ENCODE peak calls at places on chromosomes 2 and 18, in nine cellular contexts. Q is body of pancreas, C is A549, X is PC-9, R is cardiac muscle cell, I is neuronal stem cell, A is HepG2, U is mucosa of descending colon, F is GM23338. W is an unnamed sample. For H3K4me1, the result is how much of the 10 kb centered on the place peaks cover.

GRCh38 chr18:56516769-56517168 is 121.6 kb downstream of the TXNL1 start:
- DNase-seq in C (no peak), A (no peak), R (no peak), I (no peak), X (no peak), F (no peak), U (no peak), Q (no peak), W (no peak)

GRCh38 chr2:53490659-53491058 is 276.9 kb upstream of the CHAC2 start:
- DNase-seq in Q (peak), F (no peak), C (no peak), A (no peak), I (no peak), R (no peak), U (no peak), X (no peak), W (no peak)

GRCh38 chr18:46226461-46226860 is 122.3 kb downstream of the HAUS1 start:
- DNase-seq in A (no peak), I (no peak), F (no peak), U (no peak), C (no peak), R (no peak), Q (no peak), X (no peak), W (no peak)

GRCh38 chr2:214019229-214019972 is 391.5 kb upstream of the VWC2L start:
- DNase-seq in U (no peak), X (peak), I (no peak), F (no peak), A (no peak), R (peak), Q (no peak), C (peak), W (no peak)

GRCh38 chr18:23099621-23100020 is 35.7 kb upstream of the CABLES1 start:
- DNase-seq in U (peak), Q (no peak), F (no peak), X (peak), R (no peak), A (peak), C (peak), I (no peak), W (peak)

GRCh38 chr2:80670763-80671162 is 366.2 kb upstream of the LRRTM1 start:
- DNase-seq in U (no peak), C (no peak), R (no peak), I (no peak), X (no peak), A (no peak), F (peak), Q (no peak), W (no peak)

GRCh38 chr18:32276896-32277295 is 87.1 kb downstream of the MEP1B start:
- DNase-seq in X (no peak), C (no peak), I (no peak), A (no peak), U (no peak), R (no peak), F (no peak), Q (no peak), W (no peak)

GRCh38 chr2:120442923-120443571 is 97.1 kb downstream of the INHBB start:
- DNase-seq in Q (peak), F (peak), X (peak), A (no peak), C (no peak), I (peak), U (peak), R (peak), W (peak)

GRCh38 chr2:135257383-135258090 is 205.4 kb downstream of the RAB3GAP1 start:
- DNase-seq in F (no peak), X (no peak), A (no peak), I (no peak), C (no peak), Q (no peak), U (no peak), R (no peak), W (no peak)

GRCh38 chr2:149598014-149598395 is 10.4 kb upstream of the MMADHC start:
- DNase-seq in F (no peak), Q (no peak), X (no peak), U (no peak), R (no peak), A (no peak), C (no peak), I (no peak), W (no peak)

GRCh38 chr2:230671117-230671516 is 41.5 kb upstream of the CAB39 start:
- DNase-seq in Q (no peak), C (no peak), R (no peak), F (no peak), I (no peak), A (no peak), X (no peak), U (no peak), W (no peak)

GRCh38 chr2:45616663-45617411 is 5.8 kb upstream of the SRBD1 start:
- DNase-seq in R (no peak), Q (no peak), C (no peak), F (no peak), A (no peak), X (no peak), I (no peak), U (no peak), W (no peak)

GRCh38 chr2:178882666-178883440 is 75.6 kb upstream of the TTN start:
- DNase-seq in C (no peak), A (no peak), X (no peak), Q (peak), I (no peak), R (no peak), F (no peak), U (no peak), W (no peak)

GRCh38 chr2:23562143-23562542 is 177.2 kb downstream of the KLHL29 start:
- DNase-seq in X (no peak), C (no peak), Q (no peak), R (no peak), A (no peak), F (no peak), U (no peak), I (no peak), W (no peak)

GRCh38 chr2:43387092-43388062 is 161.0 kb upstream of the ZFP36L2 start:
- DNase-seq in A (no peak), Q (no peak), U (peak), I (no peak), F (no peak), R (no peak), X (no peak), C (no peak), W (no peak)

GRCh38 chr2:236940497-236940896 is 145.2 kb upstream of the COPS8 start:
- DNase-seq in X (no peak), A (no peak), F (no peak), C (no peak), Q (no peak), U (no peak), R (no peak), I (no peak), W (no peak)

GRCh38 chr2:162474006-162474405 is 130.1 kb downstream of the GCA start:
- DNase-seq in R (no peak), Q (no peak), I (no peak), A (no peak), F (no peak), X (no peak), C (no peak), U (no peak), W (no peak)

GRCh38 chr2:188523901-188524300 is 232.2 kb downstream of the GULP1 start:
- DNase-seq in I (no peak), R (no peak), X (no peak), C (no peak), U (no peak), F (no peak), Q (no peak), A (no peak), W (no peak)

GRCh38 chr2:234308814-234309195 is 188.1 kb downstream of the ARL4C start:
- DNase-seq in U (peak), Q (no peak), I (no peak), A (no peak), R (no peak), X (peak), F (no peak), C (peak), W (peak)

GRCh38 chr2:162916286-162916801 is 77.8 kb upstream of the KCNH7 start:
- DNase-seq in Q (no peak), R (no peak), C (no peak), I (no peak), U (no peak), X (no peak), A (no peak), F (no peak), W (no peak)

GRCh38 chr2:97695744-97696143 is 17.6 kb upstream of the ZAP70 start:
- DNase-seq in A (no peak), Q (no peak), C (no peak), F (no peak), X (no peak), R (no peak), U (no peak), I (no peak), W (no peak)

GRCh38 chr2:187233811-187234210 is 214.2 kb downstream of the CALCRL start:
- DNase-seq in F (no peak), C (no peak), A (no peak), I (no peak), X (no peak), U (no peak), R (no peak), Q (no peak), W (no peak)

GRCh38 chr18:2981212-2981728 is 31.7 kb downstream of the LPIN2 start:
- DNase-seq in R (no peak), I (no peak), X (no peak), F (no peak), U (no peak), A (no peak), Q (no peak), C (peak), W (peak)

GRCh38 chr2:1640301-1641135 is 103.8 kb downstream of the PXDN start:
- DNase-seq in C (no peak), F (no peak), R (no peak), A (no peak), X (no peak), Q (no peak), U (peak), I (no peak), W (no peak)

GRCh38 chr18:9831046-9831722 is 54.6 kb upstream of the TXNDC2 start:
- DNase-seq in U (no peak), A (no peak), Q (no peak), C (no peak), R (no peak), I (no peak), X (no peak), F (no peak), W (peak)

GRCh38 chr2:24883946-24884345 is 36.1 kb downstream of the ADCY3 start:
- DNase-seq in C (no peak), Q (peak), U (no peak), F (no peak), A (no peak), X (no peak), R (no peak), I (no peak), W (no peak)

GRCh38 chr18:34649072-34649471 is 61.0 kb upstream of the DTNA start:
- DNase-seq in X (no peak), F (no peak), Q (no peak), A (no peak), R (no peak), I (no peak), C (no peak), U (no peak), W (no peak)

GRCh38 chr2:68340631-68341329 is 21.0 kb upstream of the CNRIP1 start:
- DNase-seq in R (no peak), I (no peak), X (no peak), A (no peak), F (no peak), C (no peak), U (no peak), Q (no peak), W (no peak)

GRCh38 chr2:186460465-186460864 is 25.6 kb upstream of the ZC3H15 start:
- DNase-seq in Q (no peak), F (peak), X (no peak), U (peak), C (no peak), A (peak), R (peak), I (no peak), W (peak)

GRCh38 chr18:11999431-11999830 is 18.1 kb downstream of the IMPA2 start:
- DNase-seq in F (no peak), A (no peak), R (no peak), C (no peak), U (peak), I (no peak), X (no peak), Q (no peak), W (no peak)

GRCh38 chr2:120346667-120347358 is 877 bp downstream of the INHBB start:
- DNase-seq in R (peak), U (no peak), Q (no peak), F (peak), X (peak), C (no peak), A (no peak), I (no peak), W (no peak)

GRCh38 chr2:172556284-172557033 is 569 bp downstream of the PDK1 start:
- DNase-seq in I (peak), U (peak), X (peak), A (peak), C (peak), F (peak), R (peak), Q (peak), W (peak)

GRCh38 chr2:134665729-134666506 is 52.9 kb downstream of the TMEM163 start:
- DNase-seq in X (no peak), F (no peak), I (no peak), A (no peak), Q (no peak), R (no peak), U (no peak), C (no peak), W (no peak)

GRCh38 chr18:58580078-58580477 is 48.8 kb downstream of the ALPK2 start:
- DNase-seq in C (peak), X (no peak), A (no peak), F (no peak), U (no peak), I (no peak), Q (no peak), R (no peak), W (no peak)
- H3K4me3 ChIP-seq in C (peak), X (no peak), A (no peak), F (no peak), U (no peak), I (peak), Q (no peak), R (no peak), W (no peak)

GRCh38 chr2:225993430-225993829 is 593.9 kb downstream of the NYAP2 start:
- DNase-seq in C (no peak), I (no peak), X (no peak), R (no peak), F (no peak), Q (no peak), U (no peak), A (no peak), W (no peak)

GRCh38 chr2:225994748-225995405 is 595.4 kb downstream of the NYAP2 start:
- DNase-seq in I (no peak), U (no peak), R (no peak), X (no peak), C (no peak), F (no peak), Q (no peak), A (no peak), W (no peak)

GRCh38 chr2:225989809-225990208 is 590.3 kb downstream of the NYAP2 start:
- DNase-seq in Q (no peak), R (no peak), F (no peak), U (no peak), A (no peak), C (no peak), I (no peak), X (no peak), W (no peak)
- H3K4me1 ChIP-seq in Q (under half), R (under half), F (under half), U (under half), A (under half), C (under half), I (under half), X (under half), W (under half)

GRCh38 chr2:10374362-10374943 is 71.7 kb downstream of the HPCAL1 start:
- DNase-seq in A (no peak), Q (no peak), F (peak), R (no peak), C (no peak), X (no peak), I (no peak), U (no peak), W (no peak)

GRCh38 chr2:10377747-10378085 is 70.4 kb downstream of the ODC1 start:
- DNase-seq in A (no peak), U (no peak), Q (no peak), F (no peak), X (no peak), I (no peak), C (no peak), R (no peak), W (no peak)

GRCh38 chr2:10373931-10374330 is 71.2 kb downstream of the HPCAL1 start:
- DNase-seq in X (no peak), A (no peak), U (no peak), C (no peak), I (no peak), Q (no peak), F (no peak), R (no peak), W (no peak)

GRCh38 chr2:10377052-10377746 is 70.9 kb downstream of the ODC1 start:
- DNase-seq in A (no peak), R (no peak), X (no peak), I (no peak), C (no peak), F (no peak), U (no peak), Q (peak), W (no peak)

GRCh38 chr2:10375570-10376266 is 72.4 kb downstream of the ODC1 start:
- DNase-seq in C (no peak), X (no peak), Q (no peak), A (no peak), I (no peak), R (no peak), F (no peak), U (no peak), W (no peak)
- H3K4me3 ChIP-seq in C (no peak), X (no peak), Q (no peak), A (no peak), I (no peak), R (no peak), F (no peak), U (no peak), W (no peak)

GRCh38 chr2:165155152-165155551 is 48.7 kb downstream of the SCN3A start:
- DNase-seq in Q (no peak), R (no peak), C (no peak), X (no peak), U (no peak), A (no peak), F (no peak), I (no peak), W (no peak)

GRCh38 chr2:165144315-165144714 is 59.5 kb downstream of the SCN3A start:
- DNase-seq in U (no peak), R (no peak), A (no peak), X (no peak), I (no peak), F (peak), C (no peak), Q (no peak), W (no peak)

GRCh38 chr2:165147201-165148045 is 56.4 kb downstream of the SCN3A start:
- DNase-seq in F (no peak), R (no peak), A (no peak), Q (no peak), X (no peak), I (no peak), C (no peak), U (no peak), W (no peak)

DNA sequence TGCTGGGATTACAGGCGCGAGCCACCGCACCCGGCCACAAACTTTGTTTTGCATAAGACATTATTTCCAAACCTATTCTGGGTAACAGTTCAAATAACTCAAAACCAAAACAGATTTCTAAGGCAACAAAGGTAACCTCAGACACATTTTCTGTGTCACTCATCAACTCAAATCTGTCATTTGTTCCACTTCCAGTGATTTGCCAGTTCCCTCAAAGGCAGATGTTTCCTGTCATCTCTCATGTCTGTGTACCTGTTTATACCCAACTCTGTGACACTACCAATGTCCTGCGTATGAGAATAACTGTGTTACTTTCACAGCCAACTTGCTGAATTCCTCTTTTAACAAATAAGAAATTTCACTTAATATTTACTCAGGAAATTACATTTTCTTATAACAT is 54.4 kb downstream of the SCN3A start:
- DNase-seq in F (no peak), R (no peak), X (no peak), A (no peak), U (no peak), C (no peak), I (no peak), Q (no peak), W (no peak)
- H3K4me1 ChIP-seq in F (under half), R (under half), X (under half), A (under half), U (under half), C (under half), I (under half), Q (under half), W (under half)

GRCh38 chr2:70789304-70790078 is 952 bp downstream of the FIGLA start:
- DNase-seq in Q (peak), A (peak), X (peak), I (peak), U (peak), R (peak), C (peak), F (peak), W (peak)
- H3K4me3 ChIP-seq in Q (no peak), A (no peak), X (no peak), I (no peak), U (no peak), R (peak), C (peak), F (peak), W (no peak)

GRCh38 chr2:119184512-119184911 is 26.0 kb upstream of the C1QL2 start:
- DNase-seq in X (no peak), I (no peak), A (no peak), C (no peak), F (no peak), U (no peak), R (no peak), Q (no peak), W (no peak)

GRCh38 chr2:119180891-119181290 is 22.3 kb upstream of the C1QL2 start:
- DNase-seq in F (no peak), U (no peak), I (no peak), C (no peak), X (no peak), A (no peak), Q (no peak), R (no peak), W (no peak)

GRCh38 chr2:119181391-119181790 is 22.8 kb upstream of the C1QL2 start:
- DNase-seq in I (no peak), X (no peak), A (no peak), C (no peak), F (no peak), R (no peak), U (no peak), Q (no peak), W (no peak)

GRCh38 chr2:119179951-119180350 is 21.4 kb upstream of the C1QL2 start:
- DNase-seq in I (no peak), U (no peak), X (no peak), Q (no peak), R (no peak), C (no peak), F (no peak), A (no peak), W (no peak)

GRCh38 chr2:119182046-119182445 is 23.5 kb upstream of the C1QL2 start:
- DNase-seq in Q (no peak), R (no peak), A (no peak), C (no peak), I (no peak), U (no peak), X (no peak), F (no peak), W (no peak)
- H3K4me1 ChIP-seq in Q (under half), R (under half), A (under half), C (under half), I (under half), U (under half), X (under half), F (under half), W (under half)

GRCh38 chr2:241763551-241764271 is 12.9 kb upstream of the GAL3ST2 start:
- DNase-seq in Q (no peak), F (no peak), C (no peak), X (no peak), R (no peak), I (no peak), A (no peak), U (no peak), W (no peak)

GRCh38 chr2:241760301-241760771 is 16.3 kb upstream of the GAL3ST2 start:
- DNase-seq in X (no peak), A (no peak), C (no peak), R (no peak), U (no peak), Q (no peak), F (no peak), I (no peak), W (no peak)

GRCh38 chr2:241762933-241763369 is 13.7 kb upstream of the GAL3ST2 start:
- DNase-seq in R (no peak), I (no peak), U (peak), F (no peak), Q (no peak), X (peak), A (no peak), C (no peak), W (peak)

GRCh38 chr2:241764272-241765241 is 12.1 kb upstream of the GAL3ST2 start:
- DNase-seq in U (no peak), X (no peak), C (no peak), A (no peak), Q (no peak), I (no peak), R (peak), F (no peak), W (no peak)

GRCh38 chr2:241762321-241762932 is 14.2 kb upstream of the GAL3ST2 start:
- DNase-seq in I (no peak), R (no peak), C (no peak), Q (no peak), A (no peak), X (peak), U (no peak), F (no peak), W (no peak)
- H3K4me3 ChIP-seq in I (no peak), R (no peak), C (no peak), Q (no peak), A (no peak), X (no peak), U (no peak), F (no peak), W (no peak)